ENCODE peak calls at places on chromosomes 13 and 19, in six cellular contexts. G, V, A, C, N and Z are unnamed samples.

GRCh38 chr13:24911135-24911524 is 147.2 kb downstream of the RNF17 start:
- DNase-seq in G (no peak), V (no peak), A (no peak), C (no peak), N (peak; percentile 19), Z (no peak)

GRCh38 chr13:51322826-51323225 is 16.7 kb upstream of the SERPINE3 start:
- DNase-seq in G (no peak), V (no peak), A (no peak), C (no peak), N (no peak), Z (no peak)

GRCh38 chr19:45079911-45080469 is 930 bp downstream of the GEMIN7 start:
- DNase-seq in G (no peak), V (no peak), A (no peak), C (no peak), N (no peak), Z (no peak)

GRCh38 chr19:6718741-6719539 is 1.5 kb downstream of the C3 start:
- DNase-seq in G (no peak), V (peak; percentile 54), A (no peak), C (peak; percentile 47), N (no peak), Z (no peak)

GRCh38 chr19:52297601-52298358 is 811 bp downstream of the ZNF480 start:
- DNase-seq in G (no peak), V (no peak), A (no peak), C (peak; percentile 17), N (no peak), Z (no peak)

GRCh38 chr13:67119481-67119883 is 110.7 kb downstream of the PCDH9 start:
- DNase-seq in G (no peak), V (no peak), A (peak; percentile 45), C (no peak), N (peak; percentile 56), Z (no peak)

GRCh38 chr13:44425041-44425814 is 51.6 kb downstream of the SERP2 start:
- DNase-seq in G (no peak), V (no peak), A (no peak), C (no peak), N (no peak), Z (no peak)

GRCh38 chr13:35979378-35979911 is 151.7 kb downstream of the DCLK1 start:
- DNase-seq in G (no peak), V (peak; percentile 79), A (peak; percentile 74), C (no peak), N (peak; percentile 42), Z (no peak)

GRCh38 chr13:109626386-109627171 is 159.8 kb downstream of the IRS2 start:
- DNase-seq in G (no peak), V (no peak), A (no peak), C (no peak), N (no peak), Z (no peak)

GRCh38 chr13:33235078-33235477 is 50.5 kb downstream of the STARD13 start:
- DNase-seq in G (no peak), V (no peak), A (no peak), C (no peak), N (no peak), Z (no peak)

GRCh38 chr13:66879971-66880370 is 350.2 kb downstream of the PCDH9 start:
- DNase-seq in G (no peak), V (no peak), A (no peak), C (no peak), N (no peak), Z (no peak)

GRCh38 chr13:104832265-104832664 is 1703.2 kb downstream of the EFNB2 start:
- DNase-seq in G (no peak), V (no peak), A (no peak), C (no peak), N (no peak), Z (no peak)

GRCh38 chr13:75258159-75258782 is 223.7 kb downstream of the TBC1D4 start:
- DNase-seq in G (no peak), V (no peak), A (no peak), C (peak; percentile 4), N (peak; percentile 25), Z (no peak)

GRCh38 chr13:49400755-49401659 is 42.9 kb downstream of the CAB39L start:
- DNase-seq in G (no peak), V (no peak), A (no peak), C (peak; percentile 25), N (peak; percentile 14), Z (no peak)

GRCh38 chr13:96898855-96899254 is 95.4 kb downstream of the OXGR1 start:
- DNase-seq in G (no peak), V (no peak), A (no peak), C (no peak), N (no peak), Z (no peak)

GRCh38 chr13:48232420-48233096 is 448 bp upstream of the ITM2B start:
- DNase-seq in G (no peak), V (no peak), A (no peak), C (no peak), N (no peak), Z (no peak)

GRCh38 chr13:42420304-42420703 is 148.4 kb downstream of the AKAP11 start:
- DNase-seq in G (no peak), V (no peak), A (no peak), C (no peak), N (no peak), Z (no peak)

GRCh38 chr13:27309967-27310598 is 39.5 kb downstream of the RASL11A start:
- DNase-seq in G (no peak), V (no peak), A (no peak), C (no peak), N (no peak), Z (no peak)

GRCh38 chr19:3065675-3066357 is 3.5 kb upstream of the TLE5 start:
- DNase-seq in G (no peak), V (no peak), A (no peak), C (peak; percentile 69), N (no peak), Z (no peak)

GRCh38 chr19:18290250-18291018 is 9.0 kb upstream of the JUND start:
- DNase-seq in G (peak; percentile 60), V (no peak), A (no peak), C (peak; percentile 89), N (no peak), Z (peak; percentile 76)

GRCh38 chr13:113823771-113824170 is 40.1 kb downstream of the GAS6 start:
- DNase-seq in G (no peak), V (no peak), A (no peak), C (no peak), N (no peak), Z (no peak)

GRCh38 chr19:13781547-13781946 is 7.3 kb downstream of the C19orf53 start:
- DNase-seq in G (no peak), V (peak; percentile 78), A (peak; percentile 79), C (no peak), N (peak; percentile 63), Z (no peak)

DNA sequence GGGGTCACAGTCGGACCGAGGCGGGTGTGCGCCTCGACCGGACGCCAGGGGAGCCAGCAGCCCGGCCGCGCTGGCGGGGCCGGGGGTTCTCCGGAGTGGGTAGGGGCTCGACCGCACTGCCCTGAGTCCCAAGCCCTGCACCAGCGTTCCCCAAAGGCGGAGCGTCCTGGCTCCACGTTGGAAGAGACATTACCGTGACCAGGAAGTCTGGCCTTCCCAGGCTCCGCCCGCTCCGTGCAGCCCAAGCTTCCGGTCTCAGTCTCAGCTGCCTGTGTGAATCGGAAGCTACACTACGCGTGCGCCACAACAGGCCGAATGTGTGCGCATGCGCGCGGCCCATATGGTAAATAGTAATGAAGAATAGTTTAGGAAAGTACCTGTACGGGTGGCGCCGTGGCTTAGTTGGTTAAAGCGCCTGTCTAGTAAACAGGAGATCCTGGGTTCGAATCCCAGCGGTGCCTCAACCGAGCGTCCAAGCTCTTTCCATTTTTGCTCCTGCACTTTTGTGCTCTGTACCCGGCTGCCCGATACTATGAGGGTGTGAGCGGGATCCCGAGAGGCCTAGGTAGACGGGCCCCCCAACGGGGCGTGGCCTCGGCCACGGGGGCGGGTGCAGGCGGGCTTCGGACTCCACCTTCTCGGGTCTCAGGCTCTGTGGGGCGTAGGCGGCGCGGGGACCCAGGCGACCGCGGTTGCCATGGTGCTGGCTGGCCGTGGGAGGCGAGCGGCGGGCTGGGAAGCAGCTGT is 17.3 kb upstream of the LRP3 start:
- DNase-seq in G (peak; percentile 98), V (peak; percentile 95), A (peak; percentile 95), C (peak; percentile 96), N (peak; percentile 94), Z (peak; percentile 93)
- TF ChIP-seq CTCF in G (no peak), V (peak; percentile 40), A (peak; percentile 25), C (no peak), N (no peak), Z (no peak)

GRCh38 chr19:1467228-1467511 is 11.8 kb downstream of the C19orf25 start:
- DNase-seq in G (no peak), V (no peak), A (no peak), C (no peak), N (no peak), Z (no peak)

GRCh38 chr19:1467512-1468273 is 11.3 kb downstream of the C19orf25 start:
- DNase-seq in G (no peak), V (peak; percentile 16), A (no peak), C (no peak), N (no peak), Z (no peak)

GRCh38 chr19:1466461-1467227 is 12.4 kb downstream of the C19orf25 start:
- DNase-seq in G (no peak), V (peak; percentile 13), A (no peak), C (no peak), N (no peak), Z (no peak)

GRCh38 chr19:1466018-1466460 is 13.0 kb downstream of the C19orf25 start:
- DNase-seq in G (no peak), V (no peak), A (no peak), C (no peak), N (no peak), Z (no peak)

GRCh38 chr19:1465191-1466016 is 13.6 kb downstream of the C19orf25 start:
- DNase-seq in G (no peak), V (peak; percentile 35), A (peak; percentile 18), C (no peak), N (no peak), Z (no peak)
- TF ChIP-seq CTCF in G (peak; percentile 24), V (peak; percentile 53), A (peak; percentile 61), C (peak; percentile 22), N (peak; percentile 36), Z (peak; percentile 17)

DNA sequence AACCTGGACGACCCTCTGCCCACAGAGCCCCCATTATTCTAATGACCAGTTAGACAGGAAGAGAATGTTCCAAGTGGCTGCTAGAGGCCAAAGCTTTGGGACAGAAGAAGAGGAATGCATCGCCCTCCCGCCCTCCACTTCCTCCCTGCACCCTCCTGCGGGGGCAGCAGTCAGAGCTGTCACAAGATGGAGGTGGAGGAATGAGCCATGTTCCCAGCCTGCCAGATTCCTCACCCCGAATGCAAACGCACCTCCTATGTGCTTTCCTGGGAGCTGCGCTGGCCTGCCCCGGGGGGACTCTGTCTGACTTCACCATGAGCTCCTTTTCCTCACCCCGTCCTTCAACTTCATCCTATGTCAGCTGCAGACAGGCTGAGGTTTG is 1.7 kb downstream of the YJEFN3 start:
- DNase-seq in G (no peak), V (no peak), A (no peak), C (no peak), N (no peak), Z (no peak)
- TF ChIP-seq CTCF in G (no peak), V (no peak), A (no peak), C (no peak), N (no peak), Z (no peak)

DNA sequence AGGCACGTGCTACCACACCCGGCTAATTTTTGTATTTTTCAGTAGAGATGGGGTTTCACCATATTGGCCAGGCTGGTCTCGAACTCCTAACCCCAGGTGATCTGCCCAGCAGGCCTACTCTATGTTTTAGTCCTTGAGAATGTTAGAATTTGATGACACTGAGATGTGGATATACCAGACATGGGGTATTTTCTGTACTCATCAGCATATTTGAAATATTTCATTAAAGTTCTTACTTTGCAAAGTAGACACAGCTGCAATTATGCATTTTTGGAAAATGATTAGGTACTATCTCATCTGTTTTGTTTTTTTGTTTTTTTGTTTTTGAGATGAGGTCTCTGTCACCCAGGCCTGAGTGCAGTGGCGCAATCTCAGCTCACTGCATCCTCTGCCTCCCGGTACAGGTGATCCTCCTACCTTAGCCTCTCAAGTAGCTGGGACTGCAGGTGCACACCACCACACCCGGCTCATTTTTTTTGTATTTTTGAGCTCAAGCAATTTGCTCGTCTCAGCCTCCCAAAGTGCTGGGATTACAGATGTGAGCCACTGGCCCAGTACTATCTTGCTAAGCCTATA is 12.7 kb downstream of the SPINT2 start:
- DNase-seq in G (no peak), V (no peak), A (no peak), C (no peak), N (no peak), Z (no peak)
- TF ChIP-seq CTCF in G (no peak), V (no peak), A (no peak), C (no peak), N (no peak), Z (no peak)